ENCODE peak calls at places on chromosomes 6 and 20, in nine cellular contexts. R is PC-3; J is OCI-LY7; V is CD4-positive, alpha-beta T cell; N is HFFc6; P is BE2C; O is left lung; E is NB4; A is nephron progenitor cell. D is an unnamed sample.

GRCh38 chr6:103122766-103123601 is 1729.5 kb downstream of the GRIK2 start:
- DNase-seq in R (peak; percentile 62), J (peak; percentile 72), V (no peak), N (peak; percentile 17), P (peak; percentile 90), O (peak; percentile 33), E (peak; percentile 71), A (peak; percentile 82), D (no peak)

GRCh38 chr6:11096109-11096508 is 2.5 kb downstream of the SMIM13 start:
- DNase-seq in R (peak; percentile 32), J (peak; percentile 55), V (no peak), N (peak; percentile 30), P (peak; percentile 21), O (no peak), E (peak; percentile 81), A (no peak), D (no peak)

GRCh38 chr6:69865126-69865525 is 1.2 kb upstream of the COL19A1 start:
- DNase-seq in R (peak; percentile 46), J (no peak), V (no peak), N (peak; percentile 6), P (no peak), O (no peak), E (no peak), A (no peak), D (no peak)

GRCh38 chr6:136652656-136653055 is 102.4 kb upstream of the MAP7 start:
- DNase-seq in R (no peak), J (no peak), V (no peak), N (no peak), P (no peak), O (no peak), E (no peak), A (no peak), D (no peak)

GRCh38 chr6:43945778-43946100 is 175.7 kb downstream of the VEGFA start:
- DNase-seq in R (no peak), J (no peak), V (no peak), N (no peak), P (peak; percentile 62), O (no peak), E (no peak), A (no peak), D (no peak)

GRCh38 chr6:148973809-148974208 is 227.0 kb downstream of the UST start:
- DNase-seq in R (peak; percentile 43), J (peak; percentile 12), V (no peak), N (peak; percentile 48), P (no peak), O (no peak), E (peak; percentile 12), A (peak; percentile 15), D (no peak)

GRCh38 chr20:49557449-49557848 is 10.5 kb downstream of the PTGIS start:
- DNase-seq in R (no peak), J (no peak), V (no peak), N (peak; percentile 39), P (no peak), O (no peak), E (no peak), A (no peak), D (no peak)

GRCh38 chr6:130775421-130776012 is 51.7 kb upstream of the SMLR1 start:
- DNase-seq in R (no peak), J (no peak), V (no peak), N (no peak), P (no peak), O (no peak), E (no peak), A (no peak), D (no peak)

GRCh38 chr6:20126789-20127653 is 85.2 kb downstream of the MBOAT1 start:
- DNase-seq in R (peak; percentile 68), J (peak; percentile 66), V (peak; percentile 47), N (peak; percentile 24), P (peak; percentile 74), O (peak; percentile 89), E (peak; percentile 74), A (peak; percentile 86), D (peak; percentile 78)

GRCh38 chr6:138290563-138290962 is 72.3 kb upstream of the PBOV1 start:
- DNase-seq in R (no peak), J (no peak), V (no peak), N (no peak), P (no peak), O (no peak), E (no peak), A (no peak), D (no peak)

GRCh38 chr6:154414021-154414813 is 57.6 kb upstream of the IPCEF1 start:
- DNase-seq in R (no peak), J (no peak), V (no peak), N (peak; percentile 67), P (no peak), O (no peak), E (peak; percentile 67), A (no peak), D (no peak)

DNA sequence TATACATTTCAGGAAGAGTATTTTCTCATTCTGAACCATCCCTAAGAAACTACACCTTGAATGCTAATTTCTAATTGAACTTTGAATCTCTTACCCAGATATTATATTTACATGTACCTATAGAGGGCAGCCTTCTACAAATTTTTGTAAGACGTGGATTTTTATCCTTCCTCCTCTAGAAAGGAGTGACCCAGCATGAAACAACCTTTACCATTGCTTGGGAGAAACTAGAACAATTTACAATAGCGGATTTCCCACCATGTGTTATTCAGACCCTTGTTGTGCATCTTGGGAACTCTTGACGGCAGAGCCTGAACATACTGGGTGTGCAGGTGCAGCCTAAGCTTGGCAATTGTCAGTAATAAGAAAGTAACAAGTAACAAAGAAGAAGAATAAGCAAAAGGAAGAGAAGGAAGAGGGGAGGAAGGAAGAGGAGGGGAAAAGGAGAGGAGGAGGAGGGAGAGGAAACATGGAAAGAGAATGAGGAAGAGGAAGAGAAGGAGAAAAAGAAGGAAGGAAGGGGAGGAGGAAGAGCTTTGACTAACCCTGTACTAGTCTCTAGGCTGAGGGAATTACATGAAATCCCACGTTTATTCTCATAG is 10.8 kb upstream of the TAAR1 start:
- DNase-seq in R (peak; percentile 64), J (peak; percentile 80), V (no peak), N (peak; percentile 46), P (no peak), O (no peak), E (peak; percentile 49), A (no peak), D (no peak)
- TF ChIP-seq CTCF in R (peak; percentile 72), J (peak; percentile 93), V (peak; percentile 76), N (peak; percentile 83), P (peak; percentile 47), O (peak; percentile 46), E (peak; percentile 31), A (peak; percentile 44), D (peak; percentile 60)

GRCh38 chr20:40797425-40797824 is 108.4 kb upstream of the MAFB start:
- DNase-seq in R (peak; percentile 37), J (peak; percentile 61), V (no peak), N (peak; percentile 2), P (no peak), O (no peak), E (peak; percentile 22), A (no peak), D (no peak)
- TF ChIP-seq CTCF in R (peak; percentile 68), J (peak; percentile 86), V (no peak), N (peak; percentile 66), P (peak; percentile 72), O (no peak), E (peak; percentile 64), A (peak; percentile 61), D (no peak)

GRCh38 chr20:37481610-37482009 is 39.4 kb upstream of the NNAT start:
- DNase-seq in R (no peak), J (no peak), V (no peak), N (no peak), P (no peak), O (no peak), E (no peak), A (no peak), D (no peak)
- TF ChIP-seq CTCF in R (no peak), J (no peak), V (no peak), N (no peak), P (no peak), O (no peak), E (no peak), A (no peak), D (no peak)

DNA sequence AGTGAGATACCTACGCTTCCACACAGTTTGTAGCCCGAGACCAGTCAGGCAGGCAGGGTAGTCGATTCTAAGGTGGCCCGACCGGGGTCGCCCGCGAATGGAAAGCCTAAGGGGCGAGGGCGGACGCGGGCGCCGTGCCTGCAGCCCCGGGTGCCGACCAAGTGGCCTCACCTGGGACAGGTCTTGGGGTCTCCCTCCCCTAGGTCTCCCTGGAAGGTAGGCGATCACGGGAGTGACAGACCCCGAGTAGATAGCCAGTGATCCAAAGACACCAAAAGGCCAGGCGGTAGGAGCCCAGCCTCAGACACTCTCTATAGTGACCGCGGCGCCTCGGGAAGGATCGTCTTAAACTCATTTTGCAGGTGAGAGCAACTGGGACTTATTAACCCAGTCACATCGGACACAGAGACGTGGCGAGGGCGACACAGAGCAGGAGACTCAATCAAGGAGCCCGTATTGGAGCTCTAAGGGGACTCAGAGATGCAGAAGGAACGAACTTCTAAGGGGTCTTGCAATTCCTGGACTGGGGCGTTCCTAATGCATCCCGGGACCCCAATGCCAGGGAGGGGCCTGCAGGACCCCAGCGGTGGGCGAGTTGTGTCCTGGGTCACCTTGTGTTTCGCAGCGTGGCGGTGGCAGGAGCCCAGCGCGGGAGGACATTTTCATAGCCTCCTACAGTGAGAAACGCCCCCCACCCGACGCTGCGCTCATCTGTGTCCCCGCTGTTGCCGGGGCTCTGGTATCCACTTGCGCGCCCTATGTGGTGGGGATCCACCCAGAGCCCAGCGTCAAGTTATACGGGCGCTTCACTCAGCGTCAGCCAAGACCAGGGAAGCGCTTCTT is 2.1 kb upstream of the VSX1 start:
- DNase-seq in R (no peak), J (no peak), V (peak; percentile 46), N (no peak), P (no peak), O (peak; percentile 63), E (no peak), A (peak; percentile 62), D (no peak)
- TF ChIP-seq CTCF in R (no peak), J (no peak), V (peak; percentile 28), N (peak; percentile 63), P (peak; percentile 38), O (no peak), E (no peak), A (peak; percentile 49), D (no peak)

GRCh38 chr6:127515794-127516675 is 3.1 kb downstream of the MTCL3 start:
- DNase-seq in R (peak; percentile 32), J (peak; percentile 66), V (peak; percentile 63), N (peak; percentile 64), P (peak; percentile 85), O (peak; percentile 83), E (peak; percentile 78), A (peak; percentile 89), D (peak; percentile 64)
- TF ChIP-seq CTCF in R (no peak), J (no peak), V (no peak), N (no peak), P (no peak), O (no peak), E (no peak), A (no peak), D (no peak)

GRCh38 chr6:145508107-145508506 is 227.2 kb downstream of the EPM2A start:
- DNase-seq in R (peak; percentile 29), J (peak; percentile 1), V (no peak), N (no peak), P (no peak), O (no peak), E (peak; percentile 3), A (no peak), D (no peak)
- TF ChIP-seq CTCF in R (peak; percentile 52), J (peak; percentile 55), V (no peak), N (peak; percentile 20), P (peak; percentile 64), O (no peak), E (peak; percentile 13), A (no peak), D (no peak)

GRCh38 chr20:23048283-23049200 is 930 bp downstream of the THBD start:
- DNase-seq in R (peak; percentile 55), J (no peak), V (no peak), N (no peak), P (no peak), O (peak; percentile 98), E (peak; percentile 89), A (peak; percentile 62), D (peak; percentile 83)
- TF ChIP-seq CTCF in R (peak; percentile 60), J (no peak), V (no peak), N (no peak), P (no peak), O (peak; percentile 41), E (peak; percentile 68), A (peak; percentile 46), D (peak; percentile 51)